ENCODE peak calls at places on chromosomes 12 and 14, in four cellular contexts. M is H9, Q is IMR-90, S is H1. I is an unnamed sample.
A peak's percentile ranks its signal among the peaks of the same experiment; 100 is the strongest.

GRCh38 chr12:89932950-89933349 is 224.3 kb upstream of the ATP2B1 start:
- DNase-seq in M (no peak), S (no peak), Q (peak; percentile 47), I (no peak)

GRCh38 chr12:30970559-30971202 is 44.1 kb downstream of the TSPAN11 start:
- DNase-seq in S (no peak), Q (no peak), M (no peak), I (peak; percentile 30)

GRCh38 chr14:69683971-69684370 is 72.6 kb downstream of the SUSD6 start:
- DNase-seq in Q (no peak), S (no peak), M (no peak), I (no peak)

GRCh38 chr12:90045559-90045958 is 336.9 kb upstream of the ATP2B1 start:
- DNase-seq in M (no peak), Q (no peak), S (no peak), I (no peak)

GRCh38 chr12:57110189-57111045 is 745 bp downstream of the STAT6 start:
- DNase-seq in S (no peak), M (peak; percentile 93), Q (peak; percentile 37), I (peak; percentile 95)

GRCh38 chr12:74021937-74022336 is 515.7 kb upstream of the ATXN7L3B start:
- DNase-seq in S (peak; percentile 63), Q (no peak), M (peak; percentile 90), I (peak; percentile 91)

GRCh38 chr12:123120452-123121166 is 30.3 kb downstream of the PITPNM2 start:
- DNase-seq in S (no peak), M (no peak), Q (no peak), I (no peak)

GRCh38 chr14:101068293-101068957 is 164.9 kb upstream of the RTL1 start:
- DNase-seq in Q (no peak), M (peak; percentile 18), S (no peak), I (peak; percentile 20)

GRCh38 chr14:53603994-53604393 is 352.6 kb downstream of the BMP4 start:
- DNase-seq in M (no peak), S (no peak), Q (no peak), I (no peak)

GRCh38 chr14:104563742-104564615 is 15.6 kb upstream of the C14orf180 start:
- DNase-seq in M (peak; percentile 94), Q (peak; percentile 34), S (peak; percentile 66), I (peak; percentile 88)

GRCh38 chr12:2035421-2036080 is 17.2 kb upstream of the CACNA1C start:
- DNase-seq in M (no peak), Q (no peak), S (no peak), I (no peak)

GRCh38 chr12:19138551-19139344 is 9.2 kb downstream of the PLEKHA5 start:
- DNase-seq in M (no peak), S (no peak), Q (peak; percentile 47), I (peak; percentile 44)

GRCh38 chr12:110006115-110006514 is 6.9 kb downstream of the ANKRD13A start:
- DNase-seq in M (no peak), Q (no peak), S (no peak), I (no peak)

GRCh38 chr12:110005319-110005973 is 6.2 kb downstream of the ANKRD13A start:
- DNase-seq in M (no peak), Q (no peak), S (no peak), I (no peak)

GRCh38 chr12:110010853-110011835 is 11.9 kb downstream of the ANKRD13A start:
- DNase-seq in Q (no peak), M (no peak), S (no peak), I (no peak)

GRCh38 chr12:110004598-110004997 is 5.4 kb downstream of the ANKRD13A start:
- DNase-seq in M (no peak), Q (no peak), S (no peak), I (no peak)

GRCh38 chr12:110007874-110008273 is 8.6 kb downstream of the ANKRD13A start:
- DNase-seq in Q (no peak), S (no peak), M (no peak), I (no peak)
- H4K5ac ChIP-seq in Q (no peak overlapping the region), S (no peak overlapping the region), M (no peak overlapping the region), I (no peak overlapping the region)

DNA sequence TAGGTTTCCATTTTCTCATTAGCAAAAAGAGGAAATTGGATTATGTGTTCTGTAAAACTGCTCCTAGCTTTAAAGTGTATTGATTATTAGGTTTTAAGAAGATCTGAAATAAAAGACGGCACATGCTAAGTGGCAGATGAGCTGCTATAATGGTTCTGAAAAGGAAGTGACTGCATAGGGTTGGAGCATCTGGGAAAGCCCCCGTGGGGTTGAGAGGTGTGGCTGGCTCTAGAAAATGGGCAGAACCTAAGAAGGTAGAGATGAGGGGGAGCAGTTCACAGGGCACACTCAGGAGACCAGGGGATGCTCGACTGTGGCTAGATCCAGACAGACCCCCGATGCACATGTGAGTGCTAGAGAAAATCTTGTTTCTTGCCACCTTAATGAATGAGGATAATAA is 1.9 kb downstream of the IFNG-AS1 start:
- DNase-seq in M (no peak), Q (no peak), S (no peak), I (no peak)
- H3K27ac ChIP-seq in M (no peak overlapping the region), Q (no peak overlapping the region), S (no peak overlapping the region), I (no peak overlapping the region)

GRCh38 chr12:93377252-93377542 is 528 bp upstream of the NUDT4 start:
- DNase-seq in S (no peak), Q (no peak), M (no peak), I (no peak)
- H4K8ac ChIP-seq in S (peak overlapping the region; percentile 35), Q (peak overlapping the region; percentile 92), M (no peak overlapping the region), I (no peak overlapping the region)

GRCh38 chr14:55389330-55389729 is 22.3 kb downstream of the ATG14 start:
- DNase-seq in Q (peak; percentile 94), M (no peak), S (no peak), I (no peak)
- H4K5ac ChIP-seq in Q (peak overlapping the region; percentile 81), M (no peak overlapping the region), S (no peak overlapping the region), I (no peak overlapping the region)

GRCh38 chr12:95643251-95643650 is 92.0 kb upstream of the USP44 start:
- DNase-seq in M (no peak), Q (no peak), S (no peak), I (no peak)

GRCh38 chr12:95646781-95647184 is 95.5 kb upstream of the USP44 start:
- DNase-seq in M (no peak), Q (peak; percentile 84), S (no peak), I (peak; percentile 27)

GRCh38 chr12:95653761-95654546 is 102.7 kb upstream of the USP44 start:
- DNase-seq in M (no peak), Q (peak; percentile 96), S (no peak), I (no peak)

GRCh38 chr12:95648990-95649791 is 97.9 kb upstream of the USP44 start:
- DNase-seq in Q (peak; percentile 62), M (no peak), S (no peak), I (no peak)
- H3K27ac ChIP-seq in Q (peak overlapping the region; percentile 83), M (no peak overlapping the region), S (no peak overlapping the region), I (no peak overlapping the region)

DNA sequence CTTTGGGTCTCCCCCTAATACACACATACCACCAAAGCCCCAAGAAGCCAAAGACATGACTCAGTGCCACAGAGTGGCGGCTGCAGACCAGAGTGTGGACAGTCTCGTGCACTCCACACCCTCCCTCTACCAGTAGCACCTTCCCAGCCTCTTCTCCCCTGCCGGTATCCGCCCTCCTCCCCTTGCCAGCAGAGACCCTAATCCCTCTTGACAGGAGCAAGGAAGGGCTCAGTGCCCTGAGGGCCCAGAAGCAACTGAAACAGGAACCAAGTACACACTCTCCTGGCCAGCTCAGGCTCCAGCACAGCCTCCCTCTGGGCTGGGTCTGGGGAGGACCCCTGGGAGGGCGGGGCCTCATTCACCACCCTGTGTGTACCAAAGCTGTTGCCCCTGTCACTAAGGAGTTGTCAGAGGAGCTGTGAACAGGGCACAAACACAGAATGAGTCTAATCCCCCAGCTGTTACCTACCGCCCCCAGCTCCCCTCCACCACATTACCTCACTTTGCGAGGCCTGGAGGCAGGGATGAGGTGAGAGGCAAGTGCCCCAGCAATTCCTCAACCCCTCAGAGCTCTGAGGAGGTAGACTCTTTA is 8.2 kb downstream of the SPRYD3 start:
- DNase-seq in M (peak; percentile 39), S (no peak), Q (no peak), I (peak; percentile 70)
- H4K8ac ChIP-seq in M (no peak overlapping the region), S (no peak overlapping the region), Q (peak overlapping the region; percentile 40), I (no peak overlapping the region)

GRCh38 chr14:52185178-52185577 is 82.3 kb upstream of the PTGDR start:
- DNase-seq in M (no peak), Q (no peak), S (no peak), I (no peak)

GRCh38 chr14:52188381-52188780 is 79.1 kb upstream of the PTGDR start:
- DNase-seq in S (no peak), M (no peak), Q (no peak), I (no peak)

GRCh38 chr14:52189330-52189729 is 78.2 kb upstream of the PTGDR start:
- DNase-seq in M (no peak), S (no peak), Q (no peak), I (no peak)

GRCh38 chr14:52190532-52190931 is 77.0 kb upstream of the PTGDR start:
- DNase-seq in M (no peak), S (no peak), Q (no peak), I (no peak)
- H4K5ac ChIP-seq in M (no peak overlapping the region), S (no peak overlapping the region), Q (no peak overlapping the region), I (no peak overlapping the region)